ENCODE peak calls at places on chromosomes 11 and 22, in ten cellular contexts. K is iPS-NIHi11; R is right cardiac atrium; S is astrocyte; L is stimulated activated CD8-positive, alpha-beta memory T cell treated with anti-CD3 and anti-CD28 coated beads, Interleukin-7, amount 100 ng/mL, for 4 hours; I is MV-4-11; Q is HT-29; G is choroid plexus epithelial cell; T is Daoy; X is sciatic nerve. F is an unnamed sample.

GRCh38 chr11:127224276-127224675 is 223.7 kb upstream of the KIRREL3 start:
- DNase-seq in Q (no peak), G (no peak), T (no peak), L (no peak), K (no peak), S (no peak), R (peak), X (no peak), I (no peak), F (no peak)

GRCh38 chr11:116078101-116078561 is 573.9 kb upstream of the CADM1 start:
- DNase-seq in S (no peak), T (peak), G (no peak), R (no peak), L (no peak), X (no peak), I (peak), Q (peak), K (peak), F (peak)

GRCh38 chr11:112321521-112322172 is 61.0 kb upstream of the PLET1 start:
- DNase-seq in L (no peak), X (no peak), S (peak), R (no peak), G (peak), Q (peak), K (peak), T (peak), I (peak), F (peak)

GRCh38 chr22:35882226-35883027 is 146.2 kb downstream of the RBFOX2 start:
- DNase-seq in L (no peak), S (peak), G (peak), X (no peak), I (peak), Q (no peak), R (no peak), K (no peak), T (no peak), F (peak)

GRCh38 chr11:44032304-44033085 is 15.3 kb upstream of the ACCSL start:
- DNase-seq in Q (no peak), K (no peak), G (peak), R (peak), L (no peak), X (no peak), I (no peak), T (no peak), S (peak), F (peak)

GRCh38 chr22:46250035-46250782 is at the start of gene CDPF1:
- DNase-seq in X (peak), L (peak), I (peak), S (peak), G (peak), K (peak), Q (peak), T (peak), R (peak), F (peak)

GRCh38 chr11:95699631-95700470 is 89.7 kb downstream of the FAM76B start:
- DNase-seq in R (no peak), T (no peak), G (peak), Q (no peak), K (no peak), S (peak), X (no peak), L (no peak), I (no peak), F (peak)

GRCh38 chr22:27222178-27222577 is 564.8 kb downstream of the MIAT start:
- DNase-seq in I (no peak), X (no peak), Q (no peak), R (no peak), S (no peak), G (no peak), L (no peak), T (no peak), K (no peak), F (no peak)

GRCh38 chr11:123707606-123708205 is 33.8 kb downstream of the ZNF202 start:
- DNase-seq in R (peak), T (peak), I (peak), X (no peak), L (peak), K (peak), G (peak), Q (peak), S (peak), F (peak)